ENCODE peak calls at places on chromosomes 12 and 14, in four cellular contexts. L is breast epithelium, Y is esophagus muscularis mucosa, V is prostate gland. S is an unnamed sample. For H3K4me1, the result is how much of the 10 kb centered on the place peaks cover.

GRCh38 chr12:112349440-112349839 is 32.8 kb downstream of the HECTD4 start:
- DNase-seq in Y (no peak), L (no peak), V (no peak), S (no peak)

GRCh38 chr12:40691913-40692616 is at the start of gene CNTN1:
- DNase-seq in Y (no peak), L (peak), V (peak), S (no peak)

GRCh38 chr14:77707355-77707723 is 484 bp downstream of the ALKBH1 start:
- DNase-seq in L (no peak), Y (no peak), V (peak), S (no peak)

GRCh38 chr14:90060312-90060964 is 1.4 kb upstream of the KCNK13 start:
- DNase-seq in L (no peak), Y (no peak), V (peak), S (peak)

GRCh38 chr12:47343684-47344567 is 264.2 kb upstream of the AMIGO2 start:
- DNase-seq in L (no peak), Y (no peak), V (no peak), S (no peak)

GRCh38 chr12:1939316-1939715 is 20.9 kb upstream of the CACNA2D4 start:
- DNase-seq in V (no peak), L (no peak), Y (no peak), S (no peak)

GRCh38 chr12:57164966-57165365 is 17.5 kb upstream of the LRP1-AS start:
- DNase-seq in L (no peak), V (no peak), Y (no peak), S (no peak)

GRCh38 chr12:16492820-16493797 is 112.9 kb downstream of the LMO3 start:
- DNase-seq in L (no peak), V (no peak), Y (no peak), S (no peak)

GRCh38 chr12:104906695-104907094 is 51.4 kb downstream of the SLC41A2 start:
- DNase-seq in V (no peak), Y (no peak), L (no peak), S (no peak)

GRCh38 chr12:64633940-64634337 is 23.6 kb downstream of the RASSF3 start:
- DNase-seq in L (no peak), V (peak), Y (no peak), S (peak)

GRCh38 chr12:6532051-6532926 is 2.0 kb upstream of the GAPDH start:
- DNase-seq in Y (no peak), V (no peak), L (no peak), S (peak)
- TF ChIP-seq POLR2AphosphoS5 in Y (peak), V (peak), L (no peak), S (peak)

DNA sequence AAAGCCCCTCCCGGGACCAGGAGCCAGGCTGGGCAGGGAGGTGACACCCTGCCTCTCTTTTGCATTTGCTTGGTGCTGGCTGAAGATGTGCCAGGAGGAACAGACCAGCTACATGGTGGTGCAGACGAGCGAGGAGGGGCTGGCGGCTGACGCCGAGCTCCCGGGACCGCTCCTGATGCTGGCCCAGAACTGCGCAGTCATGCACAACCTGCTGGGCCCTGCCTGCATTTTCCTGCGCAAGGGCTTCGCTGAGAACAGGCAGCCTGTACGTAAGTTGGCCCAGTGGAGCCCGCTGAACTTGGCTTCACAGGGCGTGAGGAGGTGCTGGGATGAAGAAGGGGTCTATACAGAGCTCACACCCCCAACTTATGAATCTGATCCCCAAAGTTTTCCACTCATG is 15.6 kb downstream of the CABP1 start:
- DNase-seq in V (no peak), Y (no peak), L (no peak), S (no peak)
- H3K4me1 ChIP-seq in V (under half), Y (under half), L (under half), S (under half)

DNA sequence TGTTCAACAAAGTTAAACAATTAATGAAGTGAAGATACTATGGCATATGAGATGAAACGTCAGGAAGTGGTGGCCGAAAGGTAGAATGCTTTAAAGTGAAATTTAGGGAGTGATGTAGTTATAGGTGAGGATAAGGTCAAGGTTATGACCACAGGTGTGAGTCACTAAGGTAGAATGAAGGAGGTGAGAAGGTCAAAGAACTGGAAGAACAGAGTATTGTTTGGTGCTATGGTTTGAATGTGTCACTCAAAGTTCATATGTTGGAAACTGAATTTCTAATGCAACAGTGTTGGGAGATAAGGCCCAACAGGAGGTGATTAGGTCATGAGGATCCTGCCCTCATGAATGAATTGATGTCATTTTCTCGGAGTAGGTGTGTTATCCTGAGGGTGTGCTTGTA is 293.6 kb downstream of the NELL2 start:
- DNase-seq in V (no peak), L (no peak), Y (no peak), S (no peak)
- TF ChIP-seq POLR2AphosphoS5 in V (no peak), L (no peak), Y (no peak), S (no peak)

GRCh38 chr14:32449640-32450039 is 120.5 kb downstream of the AKAP6 start:
- DNase-seq in Y (no peak), L (no peak), V (no peak), S (no peak)

GRCh38 chr14:32438511-32438910 is 109.4 kb downstream of the AKAP6 start:
- DNase-seq in Y (no peak), L (no peak), V (no peak), S (no peak)

GRCh38 chr14:32444262-32444661 is 115.2 kb downstream of the AKAP6 start:
- DNase-seq in V (no peak), Y (no peak), L (no peak), S (no peak)
- H3K4me1 ChIP-seq in V (under half), Y (under half), L (under half), S (under half)

DNA sequence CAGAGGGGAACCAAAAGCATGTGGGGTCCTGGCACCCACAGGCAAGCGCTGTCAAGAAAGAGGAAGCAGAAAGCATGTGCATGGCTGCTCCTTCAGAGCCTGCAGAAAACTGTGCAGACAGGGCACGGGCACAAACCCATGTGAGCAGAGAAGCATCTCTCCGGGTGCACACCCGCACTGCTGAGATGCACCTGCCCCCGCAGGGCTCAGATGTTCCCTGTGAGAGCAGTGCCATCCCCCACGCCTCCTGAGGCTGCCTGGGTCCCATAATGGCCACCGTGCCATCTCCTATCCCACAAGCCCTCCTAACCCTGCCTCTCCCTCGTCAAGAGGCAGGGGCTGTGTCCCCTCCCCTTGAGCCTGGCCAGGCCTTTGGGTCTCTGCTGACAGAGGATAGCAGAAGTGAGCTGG is 32.3 kb upstream of the INF2 start:
- DNase-seq in V (no peak), Y (no peak), L (no peak), S (no peak)
- TF ChIP-seq POLR2AphosphoS5 in V (no peak), Y (no peak), L (no peak), S (no peak)

GRCh38 chr12:98738002-98738401 is 92.9 kb downstream of the APAF1 start:
- DNase-seq in V (no peak), Y (no peak), L (no peak), S (no peak)
- H3K4me1 ChIP-seq in V (under half), Y (under half), L (under half), S (under half)

GRCh38 chr12:49953146-49953545 is 2.6 kb downstream of the AQP2 start:
- DNase-seq in L (no peak), V (no peak), Y (no peak), S (no peak)
- TF ChIP-seq POLR2AphosphoS5 in L (no peak), V (no peak), Y (no peak), S (no peak)

DNA sequence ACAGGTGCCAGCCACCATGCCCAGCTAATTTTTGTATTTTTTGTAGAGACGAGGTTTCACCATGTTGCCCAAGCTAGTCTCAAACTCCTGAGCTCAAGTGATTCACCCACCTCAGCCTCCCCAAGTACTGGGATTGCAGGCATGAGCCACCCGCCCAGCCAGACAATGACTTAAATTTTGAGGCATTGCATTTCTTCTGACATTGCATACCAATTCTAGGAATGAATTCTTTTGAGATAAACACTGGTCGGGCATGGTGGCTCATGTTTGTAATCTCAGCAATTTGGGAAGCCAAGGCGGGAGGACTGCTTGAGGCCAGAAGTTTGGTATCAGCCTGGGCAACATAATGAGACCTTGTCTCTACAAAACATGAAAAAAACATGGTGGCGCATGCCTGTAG is 2.5 kb upstream of the CELA1 start:
- DNase-seq in Y (no peak), L (no peak), V (no peak), S (no peak)
- H3K4me1 ChIP-seq in Y (under half), L (under half), V (under half), S (under half)

GRCh38 chr14:21382886-21383847 is 652 bp downstream of the SUPT16H start:
- DNase-seq in Y (no peak), L (peak), V (peak), S (peak)
- TF ChIP-seq POLR2AphosphoS5 in Y (no peak), L (no peak), V (no peak), S (no peak)

DNA sequence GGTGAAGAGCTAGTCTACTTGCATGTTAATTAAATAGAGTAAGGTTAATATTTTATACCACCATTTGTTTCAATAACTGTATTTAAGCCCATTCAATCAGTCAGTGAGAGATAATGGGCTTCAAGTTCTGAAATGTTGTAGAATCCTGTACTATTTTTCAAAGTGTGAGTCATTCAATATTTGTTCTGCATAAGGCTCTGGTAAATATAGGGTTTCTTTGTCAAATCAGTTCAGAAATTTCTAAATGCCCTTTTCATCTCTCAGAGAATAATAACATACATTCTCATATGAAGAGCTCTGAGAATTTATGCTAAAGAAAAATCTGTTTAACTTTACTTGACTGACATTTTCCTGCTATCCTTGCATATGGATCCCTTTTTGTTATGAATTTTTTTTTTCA is 493.3 kb downstream of the TMTC2 start:
- DNase-seq in V (no peak), Y (no peak), L (no peak), S (no peak)
- H3K4me1 ChIP-seq in V (under half), Y (under half), L (under half), S (under half)